ENCODE peak calls at places on chromosomes 4 and X, in four cellular contexts. L is GM23338, C is hepatocyte, B is left lung. T is an unnamed sample.

GRCh38 chr4:76430519-76431388 is 4.3 kb upstream of the SHROOM3 start:
- DNase-seq in L (peak), C (peak), B (no peak), T (peak)

GRCh38 chrX:21745756-21746155 is 12.2 kb downstream of the SMPX start:
- DNase-seq in L (peak), C (peak), B (no peak), T (peak)

GRCh38 chrX:106957856-106958255 is 37.7 kb downstream of the CLDN2 start:
- DNase-seq in L (no peak), C (no peak), B (no peak), T (no peak)

GRCh38 chr4:84500386-84501196 is 1.5 kb upstream of the NKX6-1 start:
- DNase-seq in L (no peak), C (no peak), B (no peak), T (no peak)

GRCh38 chrX:21738145-21738949 is 19.6 kb downstream of the SMPX start:
- DNase-seq in L (peak), C (peak), B (no peak), T (no peak)

GRCh38 chr4:81165853-81166430 is 49.1 kb downstream of the PRKG2 start:
- DNase-seq in L (no peak), C (no peak), B (no peak), T (no peak)

GRCh38 chrX:49250066-49250465 is 14.4 kb downstream of the FOXP3 start:
- DNase-seq in L (no peak), C (no peak), B (no peak), T (no peak)

GRCh38 chr4:37715889-37716402 is 29.8 kb upstream of the RELL1 start:
- DNase-seq in L (no peak), C (peak), B (no peak), T (peak)

GRCh38 chr4:2802618-2803531 is 10.0 kb downstream of the SH3BP2 start:
- DNase-seq in L (no peak), C (no peak), B (peak), T (no peak)

GRCh38 chrX:85493821-85494220 is 114.4 kb upstream of the POF1B start:
- DNase-seq in L (no peak), C (no peak), B (no peak), T (no peak)

GRCh38 chr4:128358231-128358902 is 70.8 kb upstream of the PGRMC2 start:
- DNase-seq in L (no peak), C (peak), B (no peak), T (no peak)

GRCh38 chr4:30718889-30719252 is 1.3 kb upstream of the PCDH7 start:
- DNase-seq in L (peak), C (peak), B (no peak), T (peak)

GRCh38 chr4:137531951-137532868 is at the start of gene PCDH18:
- DNase-seq in L (peak), C (peak), B (peak), T (peak)

GRCh38 chr4:149441338-149441737 is 374.3 kb downstream of the IQCM start:
- DNase-seq in L (no peak), C (no peak), B (no peak), T (peak)

GRCh38 chr4:14237911-14238310 is 610.4 kb upstream of the BOD1L1 start:
- DNase-seq in L (no peak), C (no peak), B (no peak), T (no peak)

GRCh38 chr4:16418814-16419213 is 192.5 kb upstream of the TAPT1 start:
- DNase-seq in L (no peak), C (no peak), B (no peak), T (peak)

GRCh38 chrX:40945366-40945713 is 139.9 kb upstream of the USP9X start:
- DNase-seq in L (no peak), C (peak), B (no peak), T (peak)

GRCh38 chr4:115233600-115233999 is 120.2 kb upstream of the NDST4 start:
- DNase-seq in L (no peak), C (no peak), B (no peak), T (no peak)

GRCh38 chr4:77393981-77394380 is 211.6 kb upstream of the CXCL13 start:
- DNase-seq in L (no peak), C (no peak), B (no peak), T (no peak)

GRCh38 chrX:47361538-47362511 is 8.6 kb upstream of the ZNF157 start:
- DNase-seq in L (peak), C (peak), B (peak), T (peak)

GRCh38 chr4:4666693-4667642 is 125.1 kb upstream of the STX18 start:
- DNase-seq in L (peak), C (peak), B (no peak), T (no peak)
- TF ChIP-seq CTCF in L (peak), C (no peak), B (no peak), T (no peak)

GRCh38 chrX:11462648-11463047 is 169.4 kb downstream of the AMELX start:
- DNase-seq in L (no peak), C (no peak), B (no peak), T (no peak)
- H3K27ac ChIP-seq in L (no peak), C (peak), B (no peak), T (no peak)

GRCh38 chrX:95346854-95347253 is 1337.8 kb upstream of the DIAPH2 start:
- DNase-seq in L (peak), C (no peak), B (no peak), T (no peak)
- TF ChIP-seq CTCF in L (no peak), C (peak), B (no peak), T (no peak)

DNA sequence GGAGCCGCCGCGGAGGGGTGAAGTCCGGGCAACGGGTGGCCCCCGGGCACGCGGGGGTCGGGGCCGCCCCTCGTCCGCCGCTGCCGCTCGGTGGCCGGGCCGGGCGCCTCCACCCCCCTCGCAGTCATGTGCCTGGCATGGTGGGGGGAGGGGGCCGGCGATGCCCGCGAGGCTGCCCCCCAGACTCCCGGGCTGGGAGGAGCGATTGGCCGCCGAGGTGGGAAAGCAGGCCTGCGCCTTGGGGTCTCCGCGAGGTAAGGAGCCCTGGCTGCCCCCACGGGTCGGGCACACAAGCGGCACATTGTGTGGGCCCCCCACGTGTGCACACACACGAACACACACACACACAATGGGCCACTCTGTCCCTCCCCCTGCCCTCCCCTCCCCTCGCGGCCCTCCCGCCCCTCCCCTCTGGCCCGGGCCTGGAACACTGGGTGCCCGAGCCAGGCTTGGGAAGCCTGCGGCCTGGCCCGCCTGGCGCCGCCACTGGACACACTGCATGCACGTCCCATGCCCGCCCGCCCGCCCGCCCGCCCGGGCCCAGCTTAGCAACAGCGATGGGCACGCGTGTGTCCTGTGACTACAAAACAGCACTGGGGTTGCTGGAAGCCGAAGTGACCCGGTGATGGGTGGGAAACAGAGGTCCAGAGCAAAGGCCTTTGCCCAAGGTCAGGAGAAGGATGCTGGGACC is 1.3 kb downstream of the SLC6A8 start:
- DNase-seq in L (no peak), C (no peak), B (no peak), T (no peak)
- H3K27ac ChIP-seq in L (no peak), C (no peak), B (no peak), T (peak)

GRCh38 chr4:99587803-99588202 is 13.2 kb downstream of the MTTP start:
- DNase-seq in L (no peak), C (no peak), B (no peak), T (no peak)

GRCh38 chr4:99587302-99587701 is 12.7 kb downstream of the MTTP start:
- DNase-seq in L (no peak), C (no peak), B (no peak), T (no peak)

GRCh38 chr4:99586322-99586721 is 11.7 kb downstream of the MTTP start:
- DNase-seq in L (no peak), C (no peak), B (no peak), T (no peak)

GRCh38 chr4:99585521-99585920 is 10.9 kb downstream of the MTTP start:
- DNase-seq in L (no peak), C (no peak), B (no peak), T (no peak)

DNA sequence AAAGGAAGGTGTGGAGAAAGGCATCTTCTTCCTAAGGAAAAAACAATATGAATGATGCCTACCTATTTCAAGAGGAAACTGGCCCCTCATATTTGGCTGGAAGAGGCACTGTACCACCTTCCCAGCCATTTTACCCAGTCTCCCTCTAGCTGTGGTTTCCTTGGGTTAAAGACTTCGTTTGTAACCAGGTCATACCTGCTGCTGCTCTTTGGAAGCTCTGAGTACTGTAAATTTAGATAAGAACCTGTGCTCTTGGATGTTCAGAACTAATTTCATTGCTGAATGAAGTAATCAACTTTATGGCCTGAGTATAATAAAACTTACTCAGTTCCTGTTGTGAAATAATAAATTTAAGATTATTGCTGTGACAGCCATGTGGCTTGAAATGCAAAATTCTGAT is 12.1 kb downstream of the MTTP start:
- DNase-seq in L (peak), C (peak), B (no peak), T (no peak)
- TF ChIP-seq CTCF in L (peak), C (no peak), B (no peak), T (no peak)

DNA sequence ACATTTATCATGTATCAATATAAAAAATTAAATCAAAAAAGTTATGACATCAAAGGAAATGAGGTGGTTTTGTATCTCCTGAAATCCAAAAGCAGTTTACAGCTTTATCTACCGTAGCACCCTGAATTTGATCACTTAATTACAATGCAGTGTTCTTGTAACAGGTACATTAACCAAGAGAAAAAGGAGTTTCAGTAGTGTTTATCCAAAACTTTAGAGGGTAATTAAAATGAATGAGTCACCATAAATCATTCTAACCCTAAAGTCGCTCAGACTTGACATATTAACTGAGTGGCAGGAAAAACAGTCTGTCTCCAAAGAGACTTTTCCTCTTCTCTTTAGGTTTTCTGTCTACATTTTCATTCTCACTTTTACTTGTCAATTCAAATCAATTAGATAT is 907.6 kb upstream of the EPHA5 start:
- DNase-seq in L (no peak), C (no peak), B (no peak), T (no peak)
- H3K27ac ChIP-seq in L (no peak), C (no peak), B (no peak), T (no peak)

GRCh38 chrX:69033936-69034335 is 131.3 kb downstream of the PJA1 start:
- DNase-seq in L (peak), C (no peak), B (no peak), T (no peak)

GRCh38 chrX:69031181-69031580 is 134.1 kb downstream of the PJA1 start:
- DNase-seq in L (peak), C (no peak), B (no peak), T (no peak)

GRCh38 chrX:69031971-69032391 is 133.3 kb downstream of the PJA1 start:
- DNase-seq in L (no peak), C (no peak), B (no peak), T (peak)

GRCh38 chrX:69034451-69034850 is 130.8 kb downstream of the PJA1 start:
- DNase-seq in L (no peak), C (no peak), B (no peak), T (no peak)

DNA sequence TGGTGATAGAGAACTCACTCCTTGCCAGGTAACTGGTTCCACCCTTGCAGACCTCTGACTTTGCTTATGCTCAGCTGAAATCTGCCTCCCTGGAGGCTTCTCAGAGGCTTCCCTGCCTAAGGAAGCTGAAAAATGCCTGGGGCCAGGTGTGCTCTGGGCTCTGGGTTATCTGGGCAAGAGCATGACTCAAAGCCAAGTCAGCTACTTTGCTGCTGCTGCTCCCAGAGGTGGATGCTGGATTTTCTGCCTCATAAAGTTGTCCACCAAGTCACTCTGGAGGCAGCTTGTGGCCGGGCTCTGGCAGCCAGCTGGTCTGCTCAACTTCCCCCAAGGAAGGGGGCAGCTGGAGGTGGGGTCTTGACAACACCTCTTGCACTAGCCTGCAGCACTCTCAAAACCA is 132.7 kb downstream of the PJA1 start:
- DNase-seq in L (no peak), C (peak), B (no peak), T (peak)
- TF ChIP-seq CTCF in L (no peak), C (no peak), B (no peak), T (no peak)

DNA sequence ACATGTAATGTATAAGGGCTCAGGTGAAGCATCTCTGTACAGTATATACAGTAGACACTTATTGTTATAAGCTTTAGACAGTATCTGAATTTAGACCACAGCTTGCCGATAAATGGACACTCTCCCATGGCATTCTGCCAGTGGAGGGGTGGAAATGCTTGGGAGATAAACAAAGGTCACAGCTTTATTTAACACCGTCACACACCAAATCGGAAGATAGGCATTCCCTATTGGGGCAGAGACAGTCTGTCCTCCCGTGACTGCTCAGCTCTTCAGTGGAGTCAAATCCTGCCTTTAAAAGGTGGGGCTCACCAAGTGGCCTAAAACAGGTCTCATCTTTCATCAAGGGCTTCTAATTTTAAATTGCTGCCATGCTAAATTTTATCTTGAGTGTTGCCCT is 178.8 kb downstream of the CAMK2D start:
- DNase-seq in L (no peak), C (no peak), B (no peak), T (no peak)
- H3K27ac ChIP-seq in L (no peak), C (no peak), B (no peak), T (no peak)

GRCh38 chr4:125750827-125751466 is 436.2 kb downstream of the FAT4 start:
- DNase-seq in L (peak), C (peak), B (no peak), T (no peak)
- TF ChIP-seq CTCF in L (peak), C (peak), B (peak), T (no peak)